ENCODE peak calls at places on chromosomes 11 and 22, in seven cellular contexts. P, A, L, U, Z, O and I are unnamed samples.

GRCh38 chr22:25564979-25565677 is 653 bp downstream of the GRK3 start:
- DNase-seq in P (no peak), A (peak; percentile 15), L (no peak), U (peak; percentile 78), Z (no peak), O (peak; percentile 14), I (no peak)

GRCh38 chr11:95095858-95096587 is 6.4 kb downstream of the ENDOD1 start:
- DNase-seq in P (no peak), A (no peak), L (peak; percentile 62), U (no peak), Z (peak; percentile 72), O (peak; percentile 35), I (no peak)

GRCh38 chr11:44309483-44310197 is at the start of gene ALX4:
- DNase-seq in P (peak; percentile 68), A (peak; percentile 32), L (peak; percentile 45), U (no peak), Z (no peak), O (no peak), I (no peak)

GRCh38 chr11:93248602-93249001 is 50.8 kb upstream of the SLC36A4 start:
- DNase-seq in P (no peak), A (no peak), L (peak; percentile 11), U (no peak), Z (no peak), O (no peak), I (no peak)

GRCh38 chr22:46056169-46057041 is 79.4 kb upstream of the WNT7B start:
- DNase-seq in P (no peak), A (no peak), L (peak; percentile 56), U (peak; percentile 64), Z (no peak), O (peak; percentile 76), I (no peak)

GRCh38 chr11:128790200-128790599 is 76.9 kb downstream of the KCNJ1 start:
- DNase-seq in P (peak; percentile 23), A (no peak), L (peak; percentile 51), U (no peak), Z (no peak), O (no peak), I (no peak)

GRCh38 chr11:69484427-69485259 is 3.2 kb downstream of the LINC01488 start:
- DNase-seq in P (no peak), A (no peak), L (no peak), U (peak; percentile 46), Z (no peak), O (no peak), I (no peak)

GRCh38 chr22:39239561-39240423 is 5.0 kb downstream of the PDGFB start:
- DNase-seq in P (no peak), A (no peak), L (no peak), U (peak; percentile 93), Z (no peak), O (peak; percentile 92), I (no peak)

GRCh38 chr11:73797457-73797856 is 9.8 kb downstream of the MRPL48 start:
- DNase-seq in P (no peak), A (no peak), L (no peak), U (no peak), Z (no peak), O (no peak), I (no peak)

GRCh38 chr11:103867481-103867880 is 169.0 kb upstream of the DDI1 start:
- DNase-seq in P (no peak), A (no peak), L (no peak), U (no peak), Z (no peak), O (no peak), I (no peak)

GRCh38 chr11:6475936-6476335 is 2.2 kb upstream of the TRIM3 start:
- DNase-seq in P (no peak), A (no peak), L (no peak), U (no peak), Z (no peak), O (no peak), I (no peak)

GRCh38 chr11:74650498-74650897 is 58.1 kb downstream of the POLD3 start:
- DNase-seq in P (no peak), A (no peak), L (peak; percentile 94), U (no peak), Z (no peak), O (no peak), I (no peak)

GRCh38 chr11:44261800-44262591 is 47.9 kb downstream of the ALX4 start:
- DNase-seq in P (no peak), A (no peak), L (no peak), U (no peak), Z (no peak), O (no peak), I (no peak)

GRCh38 chr11:114384487-114384886 is 15.8 kb downstream of the C11orf71 start:
- DNase-seq in P (no peak), A (peak; percentile 8), L (no peak), U (no peak), Z (no peak), O (no peak), I (no peak)

GRCh38 chr22:27028093-27028492 is 370.7 kb downstream of the MIAT start:
- DNase-seq in P (no peak), A (no peak), L (no peak), U (no peak), Z (no peak), O (no peak), I (no peak)

GRCh38 chr22:27029584-27030130 is 372.3 kb downstream of the MIAT start:
- DNase-seq in P (no peak), A (no peak), L (no peak), U (no peak), Z (no peak), O (no peak), I (no peak)

GRCh38 chr22:27032121-27032761 is 374.9 kb downstream of the MIAT start:
- DNase-seq in P (peak; percentile 56), A (no peak), L (no peak), U (no peak), Z (no peak), O (peak; percentile 5), I (no peak)
- TF ChIP-seq CTCF in P (peak; percentile 42), A (no peak), L (peak; percentile 33), U (no peak), Z (no peak), O (no peak), I (no peak)

GRCh38 chr22:19876314-19876940 is 21.8 kb upstream of the GNB1L start:
- DNase-seq in P (no peak), A (no peak), L (no peak), U (peak; percentile 62), Z (no peak), O (peak; percentile 35), I (peak; percentile 38)
- TF ChIP-seq CTCF in P (no peak), A (no peak), L (no peak), U (no peak), Z (no peak), O (no peak), I (no peak)

DNA sequence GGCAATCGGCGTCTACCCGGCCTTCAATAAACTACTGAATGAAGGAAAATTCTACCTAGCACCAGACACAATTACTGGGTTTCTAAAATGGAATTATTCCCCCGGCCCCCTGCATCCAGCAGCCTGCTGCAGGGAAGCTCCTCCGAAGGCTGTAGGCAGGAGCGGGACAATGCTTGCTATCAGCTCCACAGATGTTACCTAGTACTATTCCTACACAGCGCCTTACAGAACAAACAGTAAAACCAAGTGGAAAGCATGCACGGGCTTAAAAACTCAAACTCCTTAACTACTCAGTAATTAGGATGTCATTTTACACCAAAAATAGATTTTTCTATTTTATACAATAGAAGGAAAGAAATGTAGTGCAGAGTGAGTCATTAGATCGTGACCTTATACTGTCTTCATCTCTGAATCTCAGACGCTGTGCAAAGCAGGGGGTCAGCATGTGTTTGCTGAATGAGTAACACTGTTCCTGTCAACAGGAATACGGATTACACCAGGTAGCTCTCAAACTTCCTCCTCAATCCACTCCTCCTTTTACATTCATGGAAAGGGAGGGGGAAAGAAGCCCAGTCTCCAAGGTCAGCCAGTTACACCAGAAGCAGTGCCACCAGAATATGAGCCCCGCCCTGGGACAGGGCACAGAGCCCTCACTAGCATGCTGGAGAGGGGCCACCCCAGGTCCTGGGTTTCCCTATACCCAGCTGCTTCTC is 74.9 kb downstream of the PACSIN2 start:
- DNase-seq in P (no peak), A (no peak), L (peak; percentile 78), U (peak; percentile 68), Z (no peak), O (peak; percentile 89), I (no peak)
- TF ChIP-seq CTCF in P (no peak), A (no peak), L (no peak), U (no peak), Z (no peak), O (no peak), I (no peak)

DNA sequence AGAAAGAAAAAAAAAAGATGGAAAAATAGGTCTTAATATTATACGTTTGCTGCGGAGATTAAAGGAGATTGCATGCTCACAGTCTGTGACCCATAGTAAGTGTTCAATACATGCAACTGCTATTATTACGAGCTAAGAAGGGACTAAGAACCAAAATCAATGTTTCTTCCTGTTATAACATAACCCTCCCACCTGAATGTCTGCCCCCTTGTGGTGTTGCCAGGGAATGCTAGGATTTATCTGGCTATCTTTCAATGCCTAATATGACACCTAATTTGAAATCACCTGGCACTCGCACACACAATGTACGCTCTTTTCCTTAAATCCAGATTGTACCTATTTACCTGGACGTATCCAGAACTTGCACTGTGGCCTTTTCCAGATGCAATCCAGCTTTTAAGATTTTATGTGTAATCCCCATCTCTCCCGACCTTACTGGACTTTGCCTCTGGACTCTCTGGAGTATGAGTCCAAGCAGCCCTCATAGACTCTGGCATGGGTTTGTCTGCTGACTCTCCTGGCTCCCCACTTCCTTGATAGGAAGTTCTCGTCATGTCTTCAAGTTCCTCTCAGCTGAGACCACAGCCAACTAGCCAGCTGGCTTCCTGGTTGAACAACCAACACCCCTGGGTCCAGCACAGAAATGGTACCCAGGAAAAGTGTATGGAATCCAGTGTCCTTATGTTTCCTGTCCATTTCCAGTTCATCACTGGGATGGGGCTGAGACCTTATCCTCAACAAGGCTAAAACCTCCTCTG is 151.5 kb downstream of the CCDC34 start:
- DNase-seq in P (no peak), A (peak; percentile 5), L (no peak), U (no peak), Z (no peak), O (peak; percentile 27), I (no peak)
- TF ChIP-seq CTCF in P (peak; percentile 29), A (peak; percentile 60), L (peak; percentile 45), U (peak; percentile 39), Z (no peak), O (peak; percentile 23), I (no peak)

GRCh38 chr11:31798057-31799035 is 12.8 kb downstream of the PAX6 start:
- DNase-seq in P (peak; percentile 64), A (peak; percentile 35), L (no peak), U (no peak), Z (peak; percentile 66), O (no peak), I (no peak)
- TF ChIP-seq CTCF in P (no peak), A (no peak), L (peak; percentile 27), U (no peak), Z (peak; percentile 11), O (no peak), I (no peak)